ENCODE peak calls at places on chromosomes 6 and 20, in ten cellular contexts. N is OCI-LY7; A is right cardiac atrium; Z is CD8-positive, alpha-beta memory T cell; R is hepatocyte; W is endodermal cell; P is IMR-90; S is GM23248; Y is K562; B is kidney. K is an unnamed sample. For H3K4me1, the result is how much of the 10 kb centered on the place peaks cover.

GRCh38 chr20:56362833-56363413 is 4.1 kb downstream of the FAM210B start:
- DNase-seq in Y (peak), A (no peak), W (no peak), P (peak), Z (no peak), S (peak), N (no peak), R (no peak), B (peak), K (no peak)

GRCh38 chr20:58457083-58457680 is 58.0 kb downstream of the APCDD1L start:
- DNase-seq in Z (no peak), S (peak), Y (no peak), R (no peak), A (no peak), N (no peak), B (no peak), P (peak), W (no peak), K (no peak)

GRCh38 chr20:49146442-49146841 is 41.7 kb downstream of the STAU1 start:
- DNase-seq in R (no peak), S (no peak), Z (no peak), A (no peak), W (no peak), P (no peak), N (no peak), Y (no peak), B (no peak), K (no peak)

GRCh38 chr6:7290079-7290478 is 22.9 kb downstream of the SSR1 start:
- DNase-seq in Y (no peak), N (no peak), B (no peak), R (no peak), P (no peak), A (no peak), W (no peak), Z (no peak), S (no peak), K (no peak)

GRCh38 chr20:38321959-38322598 is 18.1 kb downstream of the BPI start:
- DNase-seq in S (peak), B (no peak), R (peak), Z (no peak), N (no peak), W (peak), Y (peak), P (peak), A (no peak), K (no peak)

GRCh38 chr6:123604067-123604466 is 32.7 kb downstream of the TRDN start:
- DNase-seq in Y (no peak), Z (no peak), A (no peak), S (no peak), P (no peak), B (no peak), N (no peak), W (no peak), R (no peak), K (peak)

GRCh38 chr20:62516345-62516744 is 40.5 kb upstream of the GATA5 start:
- DNase-seq in R (no peak), S (no peak), Z (no peak), P (no peak), W (peak), A (no peak), Y (peak), N (no peak), B (no peak), K (no peak)

GRCh38 chr6:87941556-87942358 is 105.9 kb upstream of the SPACA1 start:
- DNase-seq in N (no peak), Z (no peak), B (no peak), S (no peak), P (no peak), R (no peak), Y (no peak), W (no peak), A (no peak), K (no peak)

GRCh38 chr6:135144678-135145508 is 36.2 kb upstream of the MYB start:
- DNase-seq in S (peak), Y (peak), A (no peak), Z (no peak), P (peak), R (peak), B (no peak), N (peak), W (no peak), K (peak)

GRCh38 chr6:134663800-134664535 is 285.9 kb downstream of the ALDH8A1 start:
- DNase-seq in S (no peak), W (no peak), R (no peak), P (peak), B (no peak), Y (no peak), A (no peak), Z (no peak), N (no peak), K (no peak)

GRCh38 chr6:167141667-167142432 is 15.9 kb downstream of the GPR31 start:
- DNase-seq in W (peak), N (peak), P (no peak), R (peak), A (peak), Z (peak), B (no peak), Y (peak), S (peak), K (peak)

GRCh38 chr6:81562169-81562568 is 190.3 kb downstream of the TENT5A start:
- DNase-seq in R (peak), B (no peak), S (peak), N (no peak), Y (no peak), Z (no peak), A (no peak), P (peak), W (no peak), K (no peak)

GRCh38 chr6:150770631-150771030 is 94.9 kb upstream of the MTHFD1L start:
- DNase-seq in W (no peak), Z (no peak), P (peak), Y (no peak), R (peak), N (no peak), B (no peak), S (peak), A (no peak), K (no peak)

GRCh38 chr6:44117397-44118128 is 9.7 kb downstream of the MRPL14 start:
- DNase-seq in A (no peak), B (no peak), S (peak), P (no peak), R (no peak), Y (no peak), N (no peak), Z (no peak), W (no peak), K (no peak)

GRCh38 chr6:40359808-40360207 is 227.4 kb downstream of the LRFN2 start:
- DNase-seq in Y (no peak), B (no peak), W (peak), Z (no peak), P (no peak), R (no peak), N (no peak), S (no peak), A (no peak), K (no peak)

GRCh38 chr6:10381133-10381829 is 33.6 kb downstream of the TFAP2A start:
- DNase-seq in N (no peak), B (peak), S (no peak), W (peak), Y (no peak), P (no peak), R (peak), A (no peak), Z (no peak), K (no peak)

GRCh38 chr6:20415304-20416062 is 13.8 kb downstream of the E2F3 start:
- DNase-seq in P (no peak), S (no peak), A (no peak), W (peak), Z (no peak), N (no peak), R (no peak), Y (no peak), B (no peak), K (no peak)
- H3K4me1 ChIP-seq in P (under half), S (under half), A (under half), W (under half), Z (under half), N (under half), R (under half), Y (under half), B (under half), K (under half)

GRCh38 chr6:22940571-22941290 is 371.4 kb downstream of the HDGFL1 start:
- DNase-seq in B (no peak), P (no peak), Z (no peak), Y (no peak), W (no peak), S (peak), N (no peak), R (no peak), A (no peak), K (no peak)
- H3K4me1 ChIP-seq in B (under half), P (under half), Z (under half), Y (under half), W (under half), S (under half), N (under half), R (under half), A (under half), K (under half)

GRCh38 chr6:149366237-149366921 is 33.7 kb upstream of the SUMO4 start:
- DNase-seq in R (no peak), W (no peak), B (no peak), Z (no peak), N (no peak), S (no peak), A (no peak), Y (no peak), P (no peak), K (no peak)
- H3K4me1 ChIP-seq in R (under half), W (under half), B (under half), Z (half or more), N (under half), S (under half), A (under half), Y (under half), P (under half), K (under half)

GRCh38 chr6:117520603-117521002 is 38.1 kb downstream of the DCBLD1 start:
- DNase-seq in A (no peak), S (no peak), N (no peak), Z (no peak), W (no peak), P (no peak), Y (no peak), B (no peak), R (no peak), K (no peak)
- H3K4me1 ChIP-seq in A (under half), S (under half), N (under half), Z (under half), W (under half), P (under half), Y (under half), B (under half), R (under half), K (under half)

DNA sequence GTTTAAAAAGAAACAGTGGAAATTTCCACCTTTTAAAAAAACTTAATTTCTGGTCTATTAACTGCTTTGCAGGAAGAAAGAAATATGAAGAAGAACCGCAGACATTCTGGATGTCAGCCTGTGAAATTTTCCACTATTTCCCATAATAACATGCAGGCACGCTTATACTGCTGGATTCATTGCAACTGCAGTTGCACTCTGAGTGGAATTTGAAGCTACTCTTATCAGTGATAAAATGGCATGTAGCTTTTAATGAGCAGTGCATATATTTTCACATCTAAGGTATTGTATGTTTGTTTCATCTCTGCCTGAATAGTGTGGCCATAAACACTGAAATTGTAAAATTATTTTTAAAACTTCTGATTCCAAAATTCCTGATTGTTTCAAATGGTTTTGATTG is 28.2 kb downstream of the NCOA3 start:
- DNase-seq in W (no peak), B (no peak), Z (no peak), Y (no peak), N (no peak), P (peak), S (peak), R (no peak), A (no peak), K (no peak)
- H3K4me1 ChIP-seq in W (under half), B (under half), Z (under half), Y (under half), N (under half), P (under half), S (under half), R (under half), A (under half), K (under half)